ENCODE peak calls at places on chromosomes 3 and 15, in four cellular contexts. J, T, N and I are unnamed samples.

GRCh38 chr3:133136114-133137041 is 98.2 kb downstream of the TMEM108 start:
- DNase-seq in J (peak), T (no peak), N (no peak), I (no peak)

GRCh38 chr15:50876989-50877360 is 31.5 kb upstream of the AP4E1 start:
- DNase-seq in J (peak), T (peak), N (peak), I (no peak)

GRCh38 chr3:126895178-126896066 is 87.5 kb upstream of the PLXNA1 start:
- DNase-seq in J (no peak), T (no peak), N (peak), I (no peak)

GRCh38 chr3:28326458-28326926 is 22.0 kb upstream of the ZCWPW2 start:
- DNase-seq in J (peak), T (no peak), N (no peak), I (no peak)

GRCh38 chr15:39213385-39213840 is 367.5 kb upstream of the THBS1 start:
- DNase-seq in J (peak), T (peak), N (peak), I (no peak)

GRCh38 chr3:118972974-118973373 is 61.7 kb downstream of the IGSF11 start:
- DNase-seq in J (no peak), T (no peak), N (no peak), I (no peak)

GRCh38 chr3:31043184-31043819 is 148.8 kb upstream of the GADL1 start:
- DNase-seq in J (no peak), T (no peak), N (no peak), I (no peak)

GRCh38 chr15:63476229-63476632 is 28.2 kb upstream of the USP3 start:
- DNase-seq in J (peak), T (no peak), N (peak), I (no peak)

GRCh38 chr3:59660852-59661624 is 611.2 kb upstream of the CFAP20DC start:
- DNase-seq in J (no peak), T (no peak), N (peak), I (no peak)

GRCh38 chr3:72448858-72449257 is 399.4 kb downstream of the SHQ1 start:
- DNase-seq in J (peak), T (no peak), N (peak), I (no peak)

GRCh38 chr3:152474585-152474984 is 205.9 kb downstream of the MBNL1 start:
- DNase-seq in J (peak), T (peak), N (peak), I (no peak)

GRCh38 chr15:83983634-83984458 is 251.7 kb upstream of the GOLGA6L4 start:
- DNase-seq in J (peak), T (no peak), N (no peak), I (no peak)

GRCh38 chr3:165523801-165524200 is 313.4 kb downstream of the BCHE start:
- DNase-seq in J (peak), T (no peak), N (no peak), I (no peak)

GRCh38 chr15:86165263-86166204 is 85.9 kb downstream of the AGBL1 start:
- DNase-seq in J (peak), T (no peak), N (no peak), I (no peak)

GRCh38 chr3:99526927-99527326 is 111.5 kb upstream of the COL8A1 start:
- DNase-seq in J (peak), T (peak), N (no peak), I (no peak)

GRCh38 chr15:42932833-42933515 is 12.4 kb upstream of the TTBK2 start:
- DNase-seq in J (no peak), T (no peak), N (no peak), I (no peak)

GRCh38 chr15:96802870-96803269 is 472.4 kb downstream of the NR2F2 start:
- DNase-seq in J (no peak), T (no peak), N (no peak), I (no peak)
- H3K27ac ChIP-seq in J (no peak), T (no peak), N (no peak), I (no peak)

GRCh38 chr15:78148392-78149067 is 632 bp upstream of the IDH3A start:
- DNase-seq in J (no peak), T (peak), N (no peak), I (no peak)
- H3K27ac ChIP-seq in J (peak), T (no peak), N (peak), I (peak)

DNA sequence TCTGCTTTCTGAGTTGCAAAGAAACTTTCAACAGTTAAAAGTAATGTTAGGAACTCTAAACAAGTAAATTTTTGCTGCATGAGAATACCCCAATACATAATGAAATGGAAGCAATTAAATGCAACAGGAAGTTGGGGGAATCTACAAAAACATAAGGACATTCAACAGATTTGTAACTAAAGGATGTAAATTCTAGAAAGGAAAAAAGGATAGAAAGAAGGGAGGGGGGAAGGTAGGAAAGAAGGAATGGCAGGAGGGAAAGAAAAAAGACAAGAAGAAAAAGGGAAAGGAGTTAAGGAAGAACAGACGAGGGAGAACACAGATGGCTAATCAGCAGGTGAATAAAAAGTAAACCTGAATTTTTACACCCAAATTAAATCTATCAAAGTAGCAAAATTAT is 22.3 kb upstream of the ANP32A start:
- DNase-seq in J (no peak), T (no peak), N (no peak), I (no peak)
- H3K27ac ChIP-seq in J (no peak), T (no peak), N (no peak), I (no peak)

GRCh38 chr3:157180262-157180661 is 20.3 kb upstream of the CCNL1 start:
- DNase-seq in J (no peak), T (no peak), N (no peak), I (no peak)
- H3K27ac ChIP-seq in J (no peak), T (no peak), N (no peak), I (no peak)